ENCODE peak calls at places on chromosomes 4 and X, in five cellular contexts. A is sigmoid colon, C is kidney, W is left ventricle myocardium inferior, X is Calu3. U is an unnamed sample.

GRCh38 chrX:106973433-106974149 is 26.4 kb downstream of the MORC4 start:
- DNase-seq in A (no peak), X (no peak), C (no peak), W (no peak), U (no peak)

GRCh38 chr4:100982345-100982744 is 365.0 kb downstream of the PPP3CA start:
- DNase-seq in A (no peak), C (no peak), X (no peak), W (no peak), U (no peak)

GRCh38 chr4:114694770-114695169 is 96.2 kb downstream of the UGT8 start:
- DNase-seq in X (peak), C (no peak), W (no peak), A (no peak), U (no peak)

GRCh38 chr4:89939994-89940393 is 45.3 kb downstream of the MMRN1 start:
- DNase-seq in X (no peak), W (peak), A (no peak), C (no peak), U (no peak)

GRCh38 chr4:53840643-53841042 is 223.8 kb downstream of the CHIC2 start:
- DNase-seq in X (no peak), A (no peak), C (no peak), W (no peak), U (no peak)

GRCh38 chr4:127188847-127189246 is 443.9 kb upstream of the INTU start:
- DNase-seq in A (no peak), X (no peak), C (no peak), W (no peak), U (no peak)

GRCh38 chrX:34884693-34885277 is 57.8 kb upstream of the FAM47B start:
- DNase-seq in C (no peak), A (no peak), W (no peak), X (no peak), U (no peak)

GRCh38 chr4:71713611-71714203 is 70.2 kb downstream of the GC start:
- DNase-seq in X (no peak), C (no peak), W (no peak), A (no peak), U (no peak)

GRCh38 chrX:148995661-148996060 is 495.2 kb downstream of the AFF2 start:
- DNase-seq in W (no peak), A (no peak), X (no peak), C (no peak), U (no peak)

GRCh38 chr4:37902212-37902611 is 11.3 kb downstream of the TBC1D1 start:
- DNase-seq in X (no peak), A (no peak), C (no peak), W (no peak), U (no peak)

GRCh38 chrX:154021131-154021611 is 1.5 kb upstream of the IRAK1 start:
- DNase-seq in X (no peak), A (no peak), W (no peak), C (no peak), U (no peak)

GRCh38 chr4:94444771-94445170 is 7.0 kb upstream of the PDLIM5 start:
- DNase-seq in C (no peak), X (no peak), A (no peak), W (no peak), U (no peak)

GRCh38 chr4:178632415-178632814 is 1190.2 kb upstream of the AGA start:
- DNase-seq in A (no peak), W (no peak), C (no peak), X (no peak), U (no peak)

GRCh38 chr4:155543126-155543765 is 123.4 kb upstream of the GUCY1A1 start:
- DNase-seq in A (no peak), C (no peak), X (no peak), W (no peak), U (no peak)

GRCh38 chrX:52577464-52578173 is 60.8 kb upstream of the XAGE1B start:
- DNase-seq in C (no peak), A (no peak), X (no peak), W (no peak), U (no peak)

GRCh38 chrX:72304877-72305276 is 837 bp downstream of the CITED1 start:
- DNase-seq in C (no peak), X (no peak), A (no peak), W (no peak), U (no peak)

GRCh38 chr4:141375855-141376254 is 155.2 kb downstream of the ZNF330 start:
- DNase-seq in W (no peak), A (no peak), C (no peak), X (peak), U (no peak)

GRCh38 chrX:117990438-117990837 is 126.2 kb downstream of the KLHL13 start:
- DNase-seq in X (no peak), C (no peak), W (no peak), A (no peak), U (no peak)

GRCh38 chr4:8568068-8568668 is 12.0 kb upstream of the GPR78 start:
- DNase-seq in W (no peak), C (no peak), X (no peak), A (no peak), U (no peak)

GRCh38 chr4:7332216-7333023 is 102.3 kb downstream of the PSAPL1 start:
- DNase-seq in A (peak), X (no peak), W (peak), C (peak), U (peak)

GRCh38 chr4:180923476-180923875 is 1319.7 kb upstream of the TENM3 start:
- DNase-seq in C (no peak), W (no peak), X (no peak), A (no peak), U (no peak)

GRCh38 chr4:10066206-10066605 is 44.9 kb upstream of the SLC2A9 start:
- DNase-seq in X (no peak), W (no peak), A (no peak), C (no peak), U (no peak)

GRCh38 chr4:48268956-48269860 is at the start of gene TEC:
- DNase-seq in W (peak), C (peak), A (peak), X (peak), U (no peak)

GRCh38 chr4:173879286-173879908 is 349.4 kb upstream of the HAND2 start:
- DNase-seq in X (no peak), W (no peak), C (no peak), A (no peak), U (no peak)

GRCh38 chr4:52019941-52020657 is at the start of gene LRRC66:
- DNase-seq in A (no peak), C (no peak), W (no peak), X (peak), U (no peak)

GRCh38 chr4:3041192-3042142 is 32.9 kb downstream of the HTT-AS start:
- DNase-seq in X (peak), W (peak), A (peak), C (peak), U (peak)

GRCh38 chr4:6924361-6924779 is 14.7 kb downstream of the TBC1D14 start:
- DNase-seq in C (no peak), W (peak), A (no peak), X (no peak), U (peak)

GRCh38 chr4:2832309-2832980 is 11.2 kb upstream of the ADD1 start:
- DNase-seq in C (no peak), X (no peak), A (peak), W (peak), U (peak)

GRCh38 chr4:64158648-64159326 is 250.5 kb downstream of the TECRL start:
- DNase-seq in C (no peak), A (no peak), W (no peak), X (peak), U (peak)

GRCh38 chr4:69970071-69970470 is 4.5 kb upstream of the CSN2 start:
- DNase-seq in X (no peak), C (no peak), W (no peak), A (no peak), U (no peak)

GRCh38 chrX:21745756-21746155 is 12.2 kb downstream of the SMPX start:
- DNase-seq in C (no peak), A (no peak), W (no peak), X (peak), U (peak)

GRCh38 chr4:53646792-53647191 is 55.5 kb upstream of the LNX1 start:
- DNase-seq in W (no peak), X (no peak), C (no peak), A (no peak), U (peak)

GRCh38 chr4:153267013-153267412 is 62.8 kb downstream of the TRIM2 start:
- DNase-seq in X (no peak), A (no peak), C (no peak), W (no peak), U (no peak)

GRCh38 chr4:74320559-74321118 is 12.4 kb downstream of the EPGN start:
- DNase-seq in X (peak), C (no peak), W (no peak), A (no peak), U (no peak)
- TF ChIP-seq CTCF in X (peak), C (no peak), W (peak), A (no peak), U (peak)

GRCh38 chr4:67892253-67892652 is 8.5 kb upstream of the TMPRSS11D start:
- DNase-seq in A (no peak), C (no peak), W (no peak), X (no peak), U (no peak)
- TF ChIP-seq CTCF in A (no peak), C (no peak), W (no peak), X (no peak), U (no peak)

GRCh38 chr4:79472693-79473552 is 64.9 kb upstream of the GK2 start:
- DNase-seq in W (no peak), X (no peak), A (no peak), C (no peak), U (no peak)
- TF ChIP-seq CTCF in W (no peak), X (no peak), A (no peak), C (no peak), U (no peak)

DNA sequence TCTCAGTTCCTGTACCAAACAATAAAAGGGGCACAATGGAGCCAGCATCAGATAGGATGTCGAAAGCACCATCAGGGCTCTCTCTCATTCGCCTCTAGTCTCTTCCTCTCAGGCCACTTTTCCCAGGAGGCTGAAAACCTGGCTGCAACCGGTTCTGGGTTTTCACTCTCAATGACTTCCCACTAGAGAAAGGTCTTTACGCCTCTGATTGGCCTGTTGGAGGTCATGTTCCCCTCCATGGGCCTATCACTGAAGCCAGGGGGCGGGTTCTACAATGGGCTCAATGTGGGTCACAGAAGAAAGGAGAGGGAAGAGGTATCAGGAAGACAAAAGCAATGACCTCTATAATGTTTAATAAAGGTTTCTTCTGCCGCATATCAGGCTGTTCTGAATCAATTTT is 29.3 kb downstream of the ZNF827 start:
- DNase-seq in A (peak), W (peak), X (peak), C (peak), U (peak)
- TF ChIP-seq CTCF in A (no peak), W (no peak), X (no peak), C (no peak), U (no peak)

GRCh38 chr4:121665371-121665770 is 31.4 kb downstream of the ANXA5 start:
- DNase-seq in A (no peak), X (no peak), C (no peak), W (no peak), U (no peak)

GRCh38 chr4:121666091-121666679 is 30.6 kb downstream of the ANXA5 start:
- DNase-seq in C (no peak), X (no peak), W (peak), A (peak), U (no peak)

GRCh38 chr4:121674191-121674590 is 22.6 kb downstream of the ANXA5 start:
- DNase-seq in W (no peak), X (no peak), C (no peak), A (no peak), U (no peak)

GRCh38 chr4:121669163-121669550 is 27.6 kb downstream of the ANXA5 start:
- DNase-seq in A (no peak), C (no peak), X (no peak), W (no peak), U (no peak)

DNA sequence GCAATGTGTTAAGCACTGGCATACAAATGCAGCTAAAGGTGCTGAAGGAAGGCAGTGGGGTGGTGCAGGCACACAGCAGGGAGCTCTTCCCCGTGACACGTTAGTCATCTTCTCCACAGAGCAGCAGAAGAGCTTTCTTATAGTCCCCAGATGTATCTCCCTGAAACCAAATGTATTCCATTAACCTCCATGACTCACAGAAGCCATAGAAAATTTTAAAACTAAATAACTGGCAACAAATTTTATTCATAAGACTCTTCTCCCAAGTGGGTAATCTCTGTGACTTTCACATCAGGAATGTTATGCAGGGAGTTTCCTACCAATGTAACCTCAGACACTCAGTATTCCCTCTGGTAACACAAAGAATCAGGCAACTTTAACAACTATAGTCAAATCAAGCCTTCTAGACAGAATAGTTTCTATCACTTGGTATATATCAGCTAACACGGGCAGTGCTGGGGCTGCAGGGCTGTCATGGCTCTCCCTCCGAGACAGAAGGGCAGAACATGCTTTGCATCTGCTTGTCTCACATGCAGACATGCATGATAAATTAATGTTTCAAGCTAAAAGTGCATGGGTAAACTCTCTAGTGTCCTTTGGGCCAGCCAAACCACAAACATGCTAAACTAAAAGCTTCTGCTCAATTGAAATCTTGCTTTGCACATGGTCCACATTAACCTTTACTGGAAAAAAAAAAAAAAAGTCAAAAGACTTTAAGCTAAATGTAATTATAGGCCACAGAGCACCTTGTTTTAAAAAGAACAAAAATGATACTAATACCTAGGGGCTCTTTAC is 28.2 kb downstream of the ANXA5 start:
- DNase-seq in X (no peak), C (no peak), A (no peak), W (no peak), U (no peak)
- TF ChIP-seq CTCF in X (no peak), C (no peak), A (no peak), W (no peak), U (no peak)

GRCh38 chr4:112938461-112939058 is 110.9 kb upstream of the ANK2 start:
- DNase-seq in A (no peak), C (no peak), X (no peak), W (no peak), U (no peak)

GRCh38 chr4:112944006-112944405 is 105.4 kb upstream of the ANK2 start:
- DNase-seq in A (no peak), C (no peak), W (no peak), X (no peak), U (no peak)

GRCh38 chr4:112939901-112940300 is 109.6 kb upstream of the ANK2 start:
- DNase-seq in C (no peak), X (no peak), W (no peak), A (no peak), U (no peak)

GRCh38 chr4:112940364-112940763 is 109.1 kb upstream of the ANK2 start:
- DNase-seq in W (no peak), A (no peak), C (no peak), X (no peak), U (no peak)

GRCh38 chr4:112942077-112942476 is 107.4 kb upstream of the ANK2 start:
- DNase-seq in C (no peak), X (no peak), W (no peak), A (no peak), U (no peak)
- TF ChIP-seq CTCF in C (no peak), X (no peak), W (no peak), A (no peak), U (no peak)

DNA sequence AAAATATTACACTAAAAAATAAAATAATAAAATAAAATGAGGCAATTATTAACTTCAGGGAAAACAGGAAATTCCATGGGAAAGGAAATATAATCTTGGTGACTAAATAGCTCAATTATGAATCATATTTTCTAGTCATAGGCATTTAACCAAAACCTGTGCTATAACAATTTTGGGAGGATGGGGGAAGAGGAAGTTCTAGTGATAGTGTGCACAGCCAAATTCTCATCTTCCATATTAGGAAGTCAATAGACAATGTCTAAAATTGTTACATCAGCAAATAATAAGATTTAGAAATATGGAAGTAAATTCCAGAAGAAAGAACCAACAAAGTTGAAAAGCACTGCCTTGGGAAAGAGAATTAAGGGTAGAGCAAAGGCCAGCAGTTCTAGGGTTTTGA is 2.8 kb downstream of the AWAT2 start:
- DNase-seq in X (no peak), W (no peak), A (no peak), C (no peak), U (no peak)
- TF ChIP-seq CTCF in X (no peak), W (no peak), A (no peak), C (no peak), U (no peak)

GRCh38 chr4:121462660-121463261 is 81.9 kb upstream of the QRFPR start:
- DNase-seq in A (no peak), C (no peak), X (peak), W (no peak), U (peak)
- TF ChIP-seq CTCF in A (no peak), C (peak), X (peak), W (peak), U (peak)

DNA sequence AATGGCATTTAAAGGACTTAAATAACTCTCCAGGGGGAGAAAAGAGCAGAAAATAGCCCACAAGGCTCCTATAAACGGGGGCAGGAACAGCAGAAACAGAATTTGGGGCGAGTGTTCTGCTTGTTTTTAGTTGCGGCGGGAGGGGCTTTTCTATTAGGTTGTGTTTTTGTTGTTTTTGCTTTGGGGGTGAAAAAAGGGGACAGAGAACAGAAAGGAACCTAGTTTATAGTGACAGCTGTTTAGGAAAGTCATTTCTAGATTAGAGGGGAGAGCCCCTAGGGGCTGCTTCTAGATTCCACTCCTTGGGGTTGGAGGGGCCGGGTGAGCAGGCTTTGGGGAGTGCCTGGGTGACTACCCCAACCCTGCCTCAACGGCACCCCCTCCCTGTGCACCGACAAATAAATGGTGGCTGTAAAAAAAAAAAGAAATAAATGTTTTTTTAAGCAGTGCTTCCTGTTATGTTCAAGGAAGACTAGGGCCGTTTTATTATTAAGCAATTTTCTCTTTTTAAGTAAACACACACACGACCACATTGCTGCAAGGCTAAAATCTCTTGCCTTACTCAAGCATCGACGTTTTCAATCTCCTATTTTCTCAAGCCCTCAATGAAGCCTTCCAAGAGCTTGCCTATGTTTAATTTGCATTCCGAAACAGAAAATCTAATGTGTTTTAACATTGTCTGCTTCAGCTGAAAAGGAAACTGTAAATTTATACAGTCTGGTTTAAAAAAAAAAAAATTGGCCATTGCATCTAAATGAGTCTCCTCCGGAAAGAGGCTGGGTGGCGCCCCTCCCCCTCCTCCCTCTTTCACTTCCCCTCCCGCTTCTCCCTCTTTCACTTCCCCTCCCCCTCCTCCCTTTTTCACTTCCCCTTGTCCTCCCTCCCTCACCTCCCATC is 123.3 kb upstream of the TBL1X start:
- DNase-seq in A (peak), C (peak), X (no peak), W (peak), U (peak)
- TF ChIP-seq CTCF in A (no peak), C (no peak), X (no peak), W (no peak), U (no peak)

U was measured in heart left ventricle.